ENCODE peak calls at places on chromosome 18, in ten cellular contexts. O is ovary, Z is GM23338, N is WERI-Rb-1, B is kidney, V is pancreas, E is uterus, W is A549, C is mammary epithelial cell, L is HepG2. F is an unnamed sample.

GRCh38 chr18:44938396-44939036 is 257.8 kb downstream of the SETBP1 start:
- DNase-seq in O (no peak), Z (peak; percentile 5), N (peak; percentile 77), B (no peak), V (no peak), E (no peak), W (no peak), C (no peak), L (no peak), F (peak; percentile 46)

GRCh38 chr18:56748698-56749268 is 97.6 kb downstream of the WDR7 start:
- DNase-seq in O (no peak), Z (peak; percentile 64), N (no peak), B (no peak), V (no peak), E (no peak), W (peak; percentile 23), C (peak; percentile 4), L (peak; percentile 18), F (no peak)

GRCh38 chr18:11990541-11990940 is 9.2 kb downstream of the IMPA2 start:
- DNase-seq in O (no peak), Z (no peak), N (no peak), B (peak; percentile 6), V (no peak), E (no peak), W (no peak), C (no peak), L (no peak), F (no peak)

GRCh38 chr18:31204833-31205232 is 42.2 kb upstream of the DSC1 start:
- DNase-seq in O (no peak), Z (no peak), N (no peak), B (no peak), V (no peak), E (no peak), W (no peak), C (no peak), L (no peak), F (no peak)

GRCh38 chr18:62979900-62980299 is 264.6 kb downstream of the PHLPP1 start:
- DNase-seq in O (no peak), Z (peak; percentile 22), N (no peak), B (no peak), V (no peak), E (no peak), W (no peak), C (no peak), L (no peak), F (no peak)

GRCh38 chr18:3012306-3012919 is 531 bp downstream of the LPIN2 start:
- DNase-seq in O (peak; percentile 77), Z (peak; percentile 67), N (peak; percentile 51), B (peak; percentile 90), V (peak; percentile 79), E (peak; percentile 38), W (peak; percentile 7), C (no peak), L (no peak), F (peak; percentile 48)

GRCh38 chr18:67310826-67311225 is 205.7 kb downstream of the DSEL start:
- DNase-seq in O (no peak), Z (no peak), N (no peak), B (no peak), V (no peak), E (no peak), W (peak; percentile 1), C (peak; percentile 19), L (no peak), F (no peak)

GRCh38 chr18:25058520-25058919 is 293.4 kb downstream of the ZNF521 start:
- DNase-seq in O (no peak), Z (peak; percentile 43), N (no peak), B (no peak), V (no peak), E (no peak), W (no peak), C (no peak), L (no peak), F (no peak)

GRCh38 chr18:5817821-5818220 is 77.5 kb downstream of the TMEM200C start:
- DNase-seq in O (no peak), Z (no peak), N (no peak), B (no peak), V (no peak), E (no peak), W (no peak), C (no peak), L (no peak), F (no peak)

GRCh38 chr18:11310476-11311086 is 161.2 kb upstream of the PIEZO2 start:
- DNase-seq in O (no peak), Z (peak; percentile 76), N (peak; percentile 58), B (peak; percentile 54), V (no peak), E (no peak), W (peak; percentile 52), C (peak; percentile 19), L (peak; percentile 40), F (no peak)

GRCh38 chr18:13568443-13569392 is 157.6 kb downstream of the FAM210A start:
- DNase-seq in O (no peak), Z (no peak), N (no peak), B (no peak), V (no peak), E (no peak), W (peak; percentile 9), C (no peak), L (peak; percentile 17), F (no peak)

GRCh38 chr18:9290171-9290570 is 44.4 kb upstream of the TWSG1 start:
- DNase-seq in O (no peak), Z (no peak), N (no peak), B (no peak), V (no peak), E (no peak), W (no peak), C (peak; percentile 19), L (no peak), F (no peak)

GRCh38 chr18:48279312-48279711 is 129.9 kb downstream of the ZBTB7C start:
- DNase-seq in O (no peak), Z (no peak), N (no peak), B (no peak), V (no peak), E (no peak), W (no peak), C (no peak), L (no peak), F (no peak)

GRCh38 chr18:34595673-34596072 is 114.4 kb upstream of the DTNA start:
- DNase-seq in O (no peak), Z (peak; percentile 75), N (peak; percentile 19), B (no peak), V (no peak), E (no peak), W (peak; percentile 1), C (peak; percentile 26), L (peak; percentile 20), F (no peak)
- TF ChIP-seq CTCF in O (no peak), Z (peak; percentile 65), N (peak; percentile 26), B (no peak), V (no peak), E (peak; percentile 28), W (peak; percentile 8), C (peak; percentile 48), L (peak; percentile 38), F (no peak)

DNA sequence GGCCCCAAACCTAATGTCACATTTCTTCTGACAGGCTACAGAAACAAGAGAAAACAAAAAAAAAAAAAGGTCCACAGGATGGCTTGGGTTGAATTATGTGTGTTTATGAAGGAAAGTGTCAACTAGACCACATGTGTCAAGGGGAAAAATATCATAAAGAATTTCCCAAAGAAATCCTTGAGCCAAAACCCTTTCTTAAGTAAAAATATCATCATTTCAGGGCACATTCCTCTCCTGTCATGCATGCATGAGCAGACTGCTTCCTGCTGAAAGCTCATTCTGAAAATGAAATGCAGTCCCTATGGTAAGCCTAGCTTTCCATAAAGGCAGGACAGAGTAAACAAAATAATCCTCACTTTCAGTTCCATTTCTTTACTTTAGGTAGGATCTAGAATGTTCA is 85.7 kb upstream of the RBBP8 start:
- DNase-seq in O (no peak), Z (peak; percentile 3), N (no peak), B (no peak), V (no peak), E (no peak), W (no peak), C (no peak), L (no peak), F (no peak)
- H3K27ac ChIP-seq in O (no peak overlapping the region), Z (peak overlapping the region; percentile 2), N (no peak overlapping the region), B (no peak overlapping the region), V (no peak overlapping the region), E (peak overlapping the region; percentile 62), W (no peak overlapping the region), C (peak overlapping the region; percentile 85), L (no peak overlapping the region), F (peak overlapping the region; percentile 28)

DNA sequence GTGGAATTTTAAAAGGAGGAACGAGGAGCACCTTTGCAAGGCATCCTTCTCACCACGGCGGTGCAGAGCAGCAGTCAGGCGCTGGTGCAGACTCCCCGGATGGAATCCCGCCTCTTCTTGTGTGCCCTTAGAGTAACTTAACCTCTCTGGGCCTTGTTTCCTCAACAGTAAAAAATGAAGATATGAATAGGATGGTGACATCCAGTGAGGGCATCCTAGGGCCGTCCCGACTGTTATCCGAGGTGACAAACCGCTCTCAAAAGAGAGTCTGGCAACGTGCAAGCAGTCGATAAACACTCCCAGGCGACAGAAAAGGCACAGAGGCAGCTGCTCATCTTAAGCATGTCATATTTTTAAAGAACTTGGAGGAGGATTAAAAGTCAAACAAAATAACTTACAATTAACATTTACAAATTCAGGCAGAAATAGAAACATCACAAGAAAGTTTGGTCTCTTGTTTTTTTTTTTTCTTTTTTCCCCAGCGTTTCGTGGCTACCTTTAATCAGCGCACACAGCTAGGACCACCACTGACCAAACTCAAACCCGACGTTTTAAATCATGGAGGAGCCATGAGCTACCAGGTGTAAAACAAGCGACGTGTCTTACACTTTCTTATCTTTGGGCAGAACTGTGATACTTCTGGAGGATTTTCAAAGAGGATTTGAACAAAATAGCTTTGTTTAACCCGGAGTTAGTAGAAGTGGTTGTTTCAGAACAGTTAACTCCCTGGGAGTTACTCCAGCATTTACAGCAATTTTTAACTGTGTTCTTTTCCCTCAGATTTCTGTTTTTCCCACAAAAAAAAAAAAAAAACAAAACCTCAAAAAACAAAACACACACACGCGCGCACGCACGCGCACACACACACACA is 2.1 kb downstream of the MBP start:
- DNase-seq in O (no peak), Z (no peak), N (no peak), B (no peak), V (no peak), E (no peak), W (no peak), C (no peak), L (no peak), F (no peak)
- H3K4me3 ChIP-seq in O (peak overlapping the region; percentile 85), Z (peak overlapping the region; percentile 78), N (no peak overlapping the region), B (peak overlapping the region; percentile 71), V (no peak overlapping the region), E (peak overlapping the region; percentile 56), W (peak overlapping the region; percentile 62), C (peak overlapping the region; percentile 88), L (peak overlapping the region; percentile 66), F (peak overlapping the region; percentile 89)

DNA sequence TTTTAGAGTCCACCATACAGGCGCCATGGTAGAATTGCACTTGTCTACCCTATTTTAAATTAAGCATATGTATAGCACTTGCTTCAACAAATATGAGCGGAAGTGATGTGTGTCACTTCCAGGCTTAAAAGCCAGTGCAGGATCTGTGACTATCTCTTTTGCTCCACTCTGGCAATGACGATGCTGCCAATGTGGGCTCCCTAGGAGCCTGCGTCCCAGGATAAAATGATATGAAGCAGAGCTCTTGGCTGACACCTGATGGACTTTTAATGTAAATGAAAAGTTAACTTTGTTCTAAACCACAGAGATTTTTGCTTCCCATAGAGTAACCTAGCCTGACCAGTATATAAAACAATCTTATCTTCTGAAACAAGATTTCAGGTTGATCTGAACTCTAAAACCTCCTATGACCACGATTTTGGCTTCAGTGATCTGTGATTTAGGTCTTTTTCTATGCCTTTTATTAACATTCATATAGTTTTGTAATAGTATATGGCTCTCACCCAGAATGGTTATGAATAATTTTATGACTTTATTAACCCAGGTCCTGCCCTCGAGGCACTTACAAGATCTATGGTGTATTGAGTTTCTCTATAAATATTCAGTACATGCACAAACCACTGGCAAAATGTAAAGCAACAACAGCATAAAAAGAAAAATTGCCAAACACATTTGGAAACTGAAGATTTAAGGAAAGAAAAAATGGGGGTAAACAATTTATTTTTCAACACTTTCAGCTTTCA is 422.5 kb upstream of the PIK3C3 start:
- DNase-seq in O (no peak), Z (peak; percentile 69), N (peak; percentile 8), B (no peak), V (no peak), E (no peak), W (no peak), C (no peak), L (no peak), F (no peak)
- TF ChIP-seq CTCF in O (no peak), Z (peak; percentile 60), N (peak; percentile 31), B (no peak), V (no peak), E (no peak), W (no peak), C (peak; percentile 26), L (no peak), F (no peak)

F was measured in stomach.